ENCODE peak calls at places on chromosomes 3 and 15, in nine cellular contexts. Z is right lobe of liver, G is pancreas, A is cardiac muscle cell, B is HepG2, V is BE2C, Q is foreskin fibroblast, R is HFF-Myc, H is HAP-1. D is an unnamed sample.

GRCh38 chr3:41037651-41038334 is 161.5 kb upstream of the CTNNB1 start:
- DNase-seq in Z (no peak), G (no peak), A (no peak), B (no peak), V (no peak), Q (no peak), R (no peak), H (no peak), D (no peak)

GRCh38 chr3:159806412-159806811 is 182.2 kb upstream of the IL12A start:
- DNase-seq in Z (no peak), G (no peak), A (peak; percentile 56), B (no peak), V (no peak), Q (peak; percentile 77), R (no peak), H (no peak), D (no peak)

GRCh38 chr3:29381595-29381994 is 100.7 kb downstream of the RBMS3 start:
- DNase-seq in Z (no peak), G (no peak), A (no peak), B (no peak), V (no peak), Q (peak; percentile 32), R (no peak), H (no peak), D (no peak)

GRCh38 chr3:38397320-38397719 is 50.7 kb downstream of the XYLB start:
- DNase-seq in Z (peak; percentile 84), G (no peak), A (peak; percentile 61), B (peak; percentile 40), V (no peak), Q (peak; percentile 79), R (peak; percentile 4), H (peak; percentile 40), D (no peak)

GRCh38 chr3:188358787-188359493 is 205.0 kb downstream of the LPP start:
- DNase-seq in Z (no peak), G (no peak), A (no peak), B (no peak), V (no peak), Q (no peak), R (no peak), H (no peak), D (no peak)

GRCh38 chr15:90845201-90845949 is 23.0 kb upstream of the FURIN start:
- DNase-seq in Z (no peak), G (no peak), A (peak; percentile 67), B (no peak), V (no peak), Q (peak; percentile 91), R (peak; percentile 27), H (no peak), D (peak; percentile 65)

GRCh38 chr15:98943609-98944111 is 63.9 kb downstream of the PGPEP1L start:
- DNase-seq in Z (no peak), G (no peak), A (peak; percentile 22), B (no peak), V (no peak), Q (no peak), R (no peak), H (no peak), D (no peak)

GRCh38 chr15:70234256-70234965 is 136.7 kb upstream of the TLE3 start:
- DNase-seq in Z (peak; percentile 26), G (no peak), A (peak; percentile 92), B (no peak), V (no peak), Q (peak; percentile 86), R (peak; percentile 59), H (no peak), D (peak; percentile 81)

GRCh38 chr3:182182531-182182968 is 470.8 kb downstream of the SOX2 start:
- DNase-seq in Z (no peak), G (no peak), A (no peak), B (peak; percentile 7), V (no peak), Q (no peak), R (no peak), H (no peak), D (no peak)

GRCh38 chr15:33152502-33153109 is 41.9 kb downstream of the FMN1 start:
- DNase-seq in Z (no peak), G (no peak), A (peak; percentile 34), B (no peak), V (no peak), Q (peak; percentile 75), R (no peak), H (no peak), D (no peak)

GRCh38 chr15:38254065-38254883 is 1.6 kb downstream of the SPRED1 start:
- DNase-seq in Z (peak; percentile 56), G (no peak), A (peak; percentile 67), B (peak; percentile 69), V (peak; percentile 45), Q (peak; percentile 69), R (no peak), H (peak; percentile 77), D (no peak)

GRCh38 chr3:9769426-9770275 is at the start of gene CAMK1:
- DNase-seq in Z (peak; percentile 92), G (peak; percentile 86), A (peak; percentile 78), B (peak; percentile 45), V (peak; percentile 63), Q (peak; percentile 89), R (no peak), H (no peak), D (peak; percentile 8)

GRCh38 chr3:157122116-157122515 is 37.8 kb downstream of the CCNL1 start:
- DNase-seq in Z (no peak), G (no peak), A (peak; percentile 94), B (peak; percentile 43), V (no peak), Q (peak; percentile 93), R (peak; percentile 79), H (no peak), D (peak; percentile 69)

GRCh38 chr3:13600950-13601691 is 52.2 kb downstream of the FBLN2 start:
- DNase-seq in Z (no peak), G (no peak), A (peak; percentile 78), B (no peak), V (no peak), Q (peak; percentile 65), R (peak; percentile 22), H (no peak), D (no peak)

GRCh38 chr3:125916376-125916978 is 52.5 kb upstream of the ROPN1B start:
- DNase-seq in Z (no peak), G (peak; percentile 100), A (peak; percentile 96), B (peak; percentile 84), V (no peak), Q (peak; percentile 97), R (peak; percentile 66), H (peak; percentile 98), D (peak; percentile 73)
- H3K4me3 ChIP-seq in Z (peak overlapping the region; percentile 72), G (peak overlapping the region; percentile 43), A (peak overlapping the region; percentile 44), B (peak overlapping the region; percentile 63), V (peak overlapping the region; percentile 75), Q (peak overlapping the region; percentile 81), R (peak overlapping the region; percentile 72), H (peak overlapping the region; percentile 57), D (peak overlapping the region; percentile 80)

DNA sequence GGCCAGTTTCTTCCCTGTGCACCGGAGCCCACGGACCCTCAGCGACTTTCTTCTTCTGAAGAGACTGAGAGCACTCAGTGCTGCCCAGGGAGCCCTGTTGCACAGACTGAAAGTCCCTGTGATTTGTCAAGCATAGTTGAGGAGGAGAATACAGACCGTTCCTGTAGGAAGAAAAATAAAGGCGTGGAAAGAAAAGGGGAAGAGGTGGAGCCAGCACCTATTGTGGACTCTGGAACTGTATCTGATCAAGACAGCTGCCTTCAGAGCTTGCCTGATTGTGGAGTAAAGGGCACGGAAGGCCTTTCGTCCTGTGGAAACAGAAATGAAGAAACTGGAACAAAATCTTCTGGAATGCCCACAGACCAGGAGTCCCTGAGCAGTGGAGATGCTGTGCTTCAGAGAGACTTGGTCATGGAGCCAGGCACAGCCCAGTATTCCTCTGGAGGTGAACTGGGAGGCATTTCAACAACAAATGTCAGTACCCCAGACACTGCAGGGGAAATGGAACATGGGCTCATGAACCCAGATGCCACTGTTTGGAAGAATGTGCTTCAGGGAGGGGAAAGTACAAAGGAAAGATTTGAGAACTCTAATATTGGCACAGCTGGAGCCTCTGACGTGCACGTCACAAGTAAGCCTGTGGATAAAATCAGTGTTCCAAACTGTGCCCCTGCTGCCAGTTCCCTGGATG is 198.8 kb downstream of the AKAP13 start:
- DNase-seq in Z (peak; percentile 69), G (peak; percentile 73), A (peak; percentile 56), B (no peak), V (no peak), Q (no peak), R (no peak), H (no peak), D (no peak)
- H3K4me3 ChIP-seq in Z (peak overlapping the region; percentile 52), G (peak overlapping the region; percentile 4), A (no peak overlapping the region), B (no peak overlapping the region), V (no peak overlapping the region), Q (no peak overlapping the region), R (no peak overlapping the region), H (no peak overlapping the region), D (no peak overlapping the region)

DNA sequence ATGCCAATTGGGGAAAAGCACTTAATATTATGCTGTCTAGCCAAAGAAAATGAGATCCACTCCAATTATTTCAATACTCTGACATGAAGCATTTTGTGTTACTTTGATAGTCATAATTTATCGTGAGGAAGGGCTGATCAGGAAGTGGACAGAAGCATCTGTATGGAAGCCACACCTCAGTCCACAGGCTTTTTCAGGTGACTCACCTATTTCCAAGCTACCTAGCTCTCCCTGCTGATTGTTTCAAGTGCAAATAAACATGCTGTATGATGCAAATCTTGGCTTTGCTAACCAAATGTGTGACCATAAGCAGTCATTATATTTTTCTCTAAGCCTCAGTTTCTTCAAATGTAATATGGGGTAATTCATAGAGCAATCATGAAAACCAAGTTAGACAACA is 30.8 kb upstream of the CPB1 start:
- DNase-seq in Z (no peak), G (no peak), A (no peak), B (no peak), V (no peak), Q (no peak), R (no peak), H (no peak), D (no peak)
- H3K4me3 ChIP-seq in Z (no peak overlapping the region), G (no peak overlapping the region), A (no peak overlapping the region), B (no peak overlapping the region), V (no peak overlapping the region), Q (no peak overlapping the region), R (no peak overlapping the region), H (no peak overlapping the region), D (no peak overlapping the region)

GRCh38 chr3:179224584-179224983 is 26.3 kb downstream of the KCNMB3 start:
- DNase-seq in Z (no peak), G (no peak), A (no peak), B (no peak), V (no peak), Q (no peak), R (no peak), H (no peak), D (no peak)

GRCh38 chr3:179233043-179233442 is 17.9 kb downstream of the KCNMB3 start:
- DNase-seq in Z (no peak), G (no peak), A (no peak), B (no peak), V (no peak), Q (no peak), R (no peak), H (no peak), D (no peak)

GRCh38 chr3:179229177-179229576 is 21.7 kb downstream of the KCNMB3 start:
- DNase-seq in Z (no peak), G (no peak), A (no peak), B (no peak), V (no peak), Q (no peak), R (no peak), H (peak; percentile 59), D (no peak)

DNA sequence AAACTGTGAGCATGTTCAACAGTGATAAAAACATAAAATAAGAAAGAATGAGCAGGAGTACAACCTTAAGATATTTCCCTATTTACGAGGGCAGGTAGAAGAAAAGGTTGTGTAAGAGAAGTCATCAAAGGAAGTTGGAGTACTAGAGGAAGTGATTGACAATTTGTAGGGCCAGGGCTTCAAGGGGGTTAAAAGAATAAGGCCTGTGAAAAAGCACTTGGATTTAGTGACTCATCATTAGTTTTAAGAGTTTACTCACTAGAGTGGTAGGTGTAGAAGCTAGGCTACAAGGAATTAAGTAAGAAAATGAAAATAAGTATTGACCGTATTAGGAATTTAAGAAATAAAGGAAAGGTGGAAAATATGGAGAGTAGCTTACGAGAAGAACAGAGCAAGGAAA is 23.6 kb downstream of the KCNMB3 start:
- DNase-seq in Z (no peak), G (no peak), A (no peak), B (no peak), V (no peak), Q (peak; percentile 17), R (no peak), H (no peak), D (no peak)
- H3K4me3 ChIP-seq in Z (no peak overlapping the region), G (no peak overlapping the region), A (no peak overlapping the region), B (no peak overlapping the region), V (no peak overlapping the region), Q (no peak overlapping the region), R (no peak overlapping the region), H (no peak overlapping the region), D (no peak overlapping the region)